ENCODE peak calls at places on chromosomes 2 and 18, in six cellular contexts. G is AG04449, X is cardiac fibroblast, E is breast epithelium, U is SJSA1, O is stomach. A is an unnamed sample.

GRCh38 chr2:158498043-158498748 is 41.4 kb downstream of the PKP4 start:
- DNase-seq in G (no peak), X (no peak), E (no peak), U (no peak), O (no peak), A (no peak)

GRCh38 chr18:75111673-75112485 is 97.1 kb downstream of the PTGR3 start:
- DNase-seq in G (no peak), X (peak), E (no peak), U (no peak), O (no peak), A (no peak)

GRCh38 chr2:19140463-19141208 is 217.8 kb downstream of the OSR1 start:
- DNase-seq in G (peak), X (peak), E (no peak), U (peak), O (no peak), A (peak)

GRCh38 chr2:127288274-127288673 is 5.7 kb downstream of the ERCC3 start:
- DNase-seq in G (no peak), X (no peak), E (no peak), U (no peak), O (no peak), A (no peak)

GRCh38 chr2:30213326-30213725 is 18.0 kb upstream of the LBH start:
- DNase-seq in G (no peak), X (no peak), E (no peak), U (no peak), O (peak), A (no peak)

GRCh38 chr2:31197166-31197565 is 20.1 kb downstream of the CAPN14 start:
- DNase-seq in G (no peak), X (no peak), E (no peak), U (no peak), O (no peak), A (no peak)

GRCh38 chr2:25497862-25498407 is 156.2 kb upstream of the DNMT3A start:
- DNase-seq in G (no peak), X (no peak), E (no peak), U (no peak), O (no peak), A (no peak)

GRCh38 chr2:73920577-73921545 is 5.8 kb upstream of the DGUOK start:
- DNase-seq in G (no peak), X (no peak), E (no peak), U (peak), O (peak), A (no peak)

GRCh38 chr2:139790807-139791206 is 1010.6 kb upstream of the NXPH2 start:
- DNase-seq in G (no peak), X (peak), E (no peak), U (no peak), O (no peak), A (peak)

GRCh38 chr18:74963820-74964446 is 245.0 kb downstream of the PTGR3 start:
- DNase-seq in G (no peak), X (peak), E (no peak), U (peak), O (peak), A (peak)

GRCh38 chr18:657998-658946 is 819 bp downstream of the TYMS start:
- DNase-seq in G (no peak), X (peak), E (peak), U (peak), O (peak), A (peak)

GRCh38 chr2:44679584-44679983 is 261.9 kb upstream of the SIX3 start:
- DNase-seq in G (no peak), X (no peak), E (no peak), U (no peak), O (no peak), A (no peak)

GRCh38 chr2:44684559-44684958 is 256.9 kb upstream of the SIX3 start:
- DNase-seq in G (no peak), X (no peak), E (no peak), U (no peak), O (no peak), A (no peak)

GRCh38 chr2:44680983-44681481 is 260.5 kb upstream of the SIX3 start:
- DNase-seq in G (no peak), X (no peak), E (no peak), U (no peak), O (no peak), A (no peak)

GRCh38 chr2:44680424-44680971 is 261.0 kb upstream of the SIX3 start:
- DNase-seq in G (no peak), X (no peak), E (no peak), U (no peak), O (no peak), A (no peak)

DNA sequence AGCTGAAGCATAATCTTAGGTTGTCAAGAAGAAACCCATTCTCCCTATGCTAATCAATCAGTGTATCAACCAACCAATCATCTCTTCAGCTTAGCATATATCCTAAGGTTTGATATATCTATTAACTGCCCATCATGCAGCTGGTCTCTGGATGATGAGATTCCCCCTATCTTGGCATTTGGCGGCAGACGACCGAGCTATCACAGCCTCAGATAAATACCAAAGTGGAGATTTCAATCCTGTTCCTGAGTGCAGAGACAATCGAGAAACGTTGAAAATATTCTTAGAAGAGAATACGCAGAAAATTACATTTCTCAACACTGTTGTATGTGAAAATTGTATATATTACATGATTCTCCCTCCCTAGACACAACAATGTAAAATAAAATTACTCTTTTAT is 259.0 kb upstream of the SIX3 start:
- DNase-seq in G (no peak), X (no peak), E (no peak), U (no peak), O (no peak), A (no peak)
- H3K4me3 ChIP-seq in G (no peak), X (no peak), E (no peak), U (no peak), O (no peak), A (no peak)

GRCh38 chr2:9334722-9335121 is 88.6 kb downstream of the ITGB1BP1 start:
- DNase-seq in G (no peak), X (no peak), E (no peak), U (no peak), O (no peak), A (no peak)

GRCh38 chr2:9335322-9335754 is 88.0 kb downstream of the ITGB1BP1 start:
- DNase-seq in G (no peak), X (no peak), E (no peak), U (no peak), O (no peak), A (no peak)

GRCh38 chr2:9336534-9337354 is 86.6 kb downstream of the ITGB1BP1 start:
- DNase-seq in G (peak), X (peak), E (peak), U (peak), O (peak), A (peak)

GRCh38 chr2:9337901-9338300 is 85.4 kb downstream of the ITGB1BP1 start:
- DNase-seq in G (no peak), X (no peak), E (no peak), U (no peak), O (no peak), A (no peak)

GRCh38 chr2:9336209-9336533 is 87.2 kb downstream of the ITGB1BP1 start:
- DNase-seq in G (no peak), X (peak), E (no peak), U (no peak), O (no peak), A (peak)
- H3K4me3 ChIP-seq in G (no peak), X (no peak), E (no peak), U (no peak), O (no peak), A (no peak)

DNA sequence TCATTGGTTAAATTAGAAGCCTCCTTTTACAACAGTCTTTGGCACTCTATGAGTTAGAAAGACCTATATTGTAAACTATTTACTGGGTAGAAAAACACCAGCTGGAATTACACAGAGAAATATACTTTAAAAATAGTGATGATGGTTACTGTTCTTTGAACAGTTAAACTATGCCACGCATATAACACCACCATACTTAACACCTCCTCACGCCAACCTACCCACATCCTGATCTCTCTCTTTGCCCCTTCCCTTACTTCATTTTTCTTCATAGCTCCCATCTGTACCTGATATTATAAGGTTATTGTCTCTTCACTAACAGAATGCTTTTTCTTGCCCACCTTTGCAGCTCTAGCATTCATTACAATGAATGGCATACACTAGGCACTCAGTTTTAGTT is 173.8 kb downstream of the DPP4 start:
- DNase-seq in G (no peak), X (no peak), E (no peak), U (no peak), O (no peak), A (no peak)
- H3K4me3 ChIP-seq in G (no peak), X (no peak), E (no peak), U (no peak), O (no peak), A (no peak)

GRCh38 chr2:118846667-118847446 is 591 bp downstream of the EN1 start:
- DNase-seq in G (no peak), X (no peak), E (no peak), U (peak), O (no peak), A (no peak)
- H3K4me3 ChIP-seq in G (peak), X (peak), E (peak), U (peak), O (peak), A (peak)

GRCh38 chr2:47272905-47273758 is 118.0 kb upstream of the STPG4 start:
- DNase-seq in G (no peak), X (no peak), E (no peak), U (no peak), O (no peak), A (no peak)
- H3K4me3 ChIP-seq in G (no peak), X (no peak), E (peak), U (no peak), O (peak), A (no peak)

DNA sequence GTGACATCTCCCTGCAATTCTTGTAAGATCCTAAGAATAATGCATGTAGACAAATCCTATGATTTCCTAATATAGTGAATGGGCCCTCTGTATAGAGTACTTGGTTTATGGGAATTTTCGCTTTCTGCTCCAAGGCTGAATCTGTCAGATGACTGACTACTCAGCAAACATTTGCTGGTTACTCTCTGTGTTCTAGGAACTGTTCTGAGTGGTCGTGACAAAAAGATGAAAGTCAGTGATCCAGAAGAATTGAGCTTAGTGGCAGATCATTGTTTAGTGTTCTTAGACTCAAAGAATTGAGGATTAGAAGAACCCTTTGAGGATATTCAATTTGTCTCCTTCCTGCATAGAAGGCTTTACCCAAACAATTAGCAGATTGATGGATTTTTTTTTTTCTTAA is 10.0 kb downstream of the XRCC5 start:
- DNase-seq in G (no peak), X (no peak), E (no peak), U (no peak), O (no peak), A (no peak)
- H3K4me3 ChIP-seq in G (no peak), X (no peak), E (no peak), U (no peak), O (no peak), A (no peak)

GRCh38 chr18:72866572-72866900 is 1.3 kb downstream of the NETO1 start:
- DNase-seq in G (no peak), X (no peak), E (no peak), U (no peak), O (no peak), A (no peak)
- H3K4me3 ChIP-seq in G (no peak), X (peak), E (peak), U (no peak), O (peak), A (peak)

A was measured in skeletal muscle cell.